ENCODE peak calls at places on chromosomes 4 and X, in nine cellular contexts. O is cardiac muscle cell; T is endothelial cell; R is adrenal gland; C is endodermal cell; Q is WERI-Rb-1; D is CD8-positive, alpha-beta T cell; X is epithelial cell of esophagus; V is glutamatergic neuron. S is an unnamed sample.
A peak's percentile ranks its signal among the peaks of the same experiment; 100 is the strongest.

GRCh38 chr4:183175631-183176232 is 76.7 kb downstream of the WWC2 start:
- DNase-seq in X (no peak), R (no peak), Q (no peak), C (no peak), D (no peak), T (no peak), V (no peak), O (peak; percentile 24), S (no peak)

GRCh38 chr4:76674995-76675394 is 222.9 kb downstream of the SOWAHB start:
- DNase-seq in C (no peak), T (no peak), X (no peak), R (no peak), V (no peak), O (no peak), D (no peak), Q (no peak), S (no peak)

GRCh38 chrX:139844163-139844562 is 88.7 kb downstream of the ATP11C start:
- DNase-seq in O (no peak), T (no peak), V (no peak), Q (no peak), C (no peak), X (peak; percentile 43), D (no peak), R (no peak), S (no peak)

GRCh38 chr4:40099010-40099409 is 42.4 kb downstream of the N4BP2 start:
- DNase-seq in Q (no peak), C (no peak), R (no peak), V (no peak), X (no peak), O (no peak), D (no peak), T (no peak), S (no peak)

GRCh38 chrX:106940068-106940467 is 19.9 kb downstream of the CLDN2 start:
- DNase-seq in D (no peak), X (no peak), Q (no peak), C (no peak), V (no peak), T (no peak), R (no peak), O (no peak), S (no peak)

GRCh38 chr4:92012899-92013867 is 290.6 kb upstream of the GRID2 start:
- DNase-seq in T (peak; percentile 21), C (peak; percentile 91), Q (no peak), V (peak; percentile 24), X (peak; percentile 2), O (peak; percentile 1), R (no peak), D (no peak), S (no peak)

GRCh38 chr4:124997124-124997523 is 284.6 kb upstream of the ANKRD50 start:
- DNase-seq in D (no peak), X (peak; percentile 67), R (no peak), O (no peak), V (no peak), C (no peak), Q (no peak), T (no peak), S (no peak)

GRCh38 chr4:173577963-173578362 is 47.9 kb upstream of the HAND2 start:
- DNase-seq in D (no peak), R (no peak), X (no peak), C (no peak), Q (no peak), V (no peak), T (no peak), O (no peak), S (no peak)

GRCh38 chr4:22094217-22094616 is 145.6 kb upstream of the KCNIP4 start:
- DNase-seq in T (no peak), V (no peak), Q (no peak), D (no peak), O (no peak), C (no peak), X (no peak), R (no peak), S (no peak)

GRCh38 chrX:30822068-30822671 is 66.9 kb downstream of the TAB3 start:
- DNase-seq in C (no peak), X (no peak), V (no peak), D (no peak), R (no peak), O (no peak), Q (no peak), T (no peak), S (no peak)

GRCh38 chr4:3232871-3233271 is 16.1 kb upstream of the MSANTD1 start:
- DNase-seq in R (no peak), X (no peak), O (no peak), T (no peak), D (no peak), V (no peak), Q (no peak), C (no peak), S (no peak)

GRCh38 chr4:76420901-76421581 is at the start of gene CCDC158:
- DNase-seq in O (no peak), D (no peak), X (peak; percentile 19), R (no peak), C (no peak), V (no peak), T (no peak), Q (peak; percentile 9), S (peak; percentile 28)

GRCh38 chr4:62161446-62161845 is 961.3 kb downstream of the ADGRL3 start:
- DNase-seq in R (no peak), D (no peak), C (no peak), Q (peak; percentile 61), X (no peak), O (no peak), T (no peak), V (no peak), S (no peak)

GRCh38 chr4:62159876-62160275 is 959.8 kb downstream of the ADGRL3 start:
- DNase-seq in T (no peak), V (no peak), X (no peak), O (no peak), Q (no peak), C (no peak), R (no peak), D (no peak), S (no peak)

GRCh38 chr4:62159306-62159705 is 959.2 kb downstream of the ADGRL3 start:
- DNase-seq in Q (no peak), R (no peak), C (no peak), T (no peak), O (no peak), X (no peak), D (no peak), V (no peak), S (no peak)

DNA sequence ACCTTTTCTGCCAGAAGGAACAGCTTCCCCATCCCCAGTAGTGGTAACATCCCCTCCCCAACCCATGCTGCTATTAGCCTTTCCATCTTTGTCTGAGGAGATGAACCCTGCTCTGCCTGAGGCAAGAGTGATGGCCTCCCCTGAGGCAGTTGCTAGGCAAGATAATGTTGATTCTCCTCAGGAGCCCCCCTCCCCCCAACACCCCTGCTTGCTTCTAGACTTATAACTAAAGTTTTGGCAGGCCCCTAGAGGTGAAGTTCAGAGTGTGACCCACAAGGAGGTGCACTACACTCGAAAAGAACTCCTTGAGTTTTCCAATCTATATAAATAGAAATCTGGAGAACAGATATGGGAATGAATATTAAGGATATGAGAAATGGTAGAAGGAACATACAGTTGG is 962.5 kb downstream of the ADGRL3 start:
- DNase-seq in D (no peak), O (no peak), R (no peak), V (no peak), Q (no peak), X (no peak), T (no peak), C (peak; percentile 56), S (no peak)
- TF ChIP-seq CTCF in D (no peak), O (no peak), R (no peak), V (no peak), Q (no peak), X (no peak), T (no peak), C (peak; percentile 50), S (no peak)

GRCh38 chr4:72888331-72888730 is 181.2 kb downstream of the COX18 start:
- DNase-seq in X (no peak), Q (no peak), T (no peak), D (no peak), V (no peak), R (no peak), O (no peak), C (no peak), S (no peak)

GRCh38 chr4:72887152-72887551 is 182.4 kb downstream of the COX18 start:
- DNase-seq in O (no peak), V (no peak), R (no peak), Q (no peak), T (no peak), X (no peak), C (no peak), D (no peak), S (no peak)

DNA sequence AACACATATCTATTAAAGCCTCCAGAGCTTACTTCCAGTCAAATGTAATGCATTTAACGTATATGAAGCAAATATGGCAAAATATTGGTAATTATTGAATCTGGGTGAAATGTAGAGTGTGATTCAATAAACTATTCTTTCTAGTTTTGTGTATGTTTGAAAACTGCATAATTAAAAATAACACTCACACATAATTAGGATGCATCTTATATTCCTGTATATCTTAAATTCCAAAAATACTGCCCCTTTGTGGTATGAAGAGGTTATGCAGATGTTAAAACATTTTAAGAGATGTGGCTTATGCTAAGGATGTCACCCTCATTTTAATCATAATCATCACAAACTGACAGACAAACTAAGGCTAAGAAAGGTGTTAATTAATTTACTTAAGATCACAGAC is 182.9 kb downstream of the COX18 start:
- DNase-seq in V (no peak), D (no peak), Q (no peak), O (peak; percentile 34), R (no peak), C (no peak), T (no peak), X (peak; percentile 11), S (no peak)
- TF ChIP-seq CTCF in V (peak; percentile 57), D (no peak), Q (no peak), O (peak; percentile 50), R (no peak), C (peak; percentile 74), T (peak; percentile 66), X (peak; percentile 38), S (no peak)

GRCh38 chr4:135368826-135369225 is 1167.2 kb upstream of the PABPC4L start:
- DNase-seq in Q (no peak), R (no peak), D (no peak), V (no peak), X (no peak), O (no peak), C (no peak), T (no peak), S (no peak)

GRCh38 chr4:135372131-135372530 is 1170.5 kb upstream of the PABPC4L start:
- DNase-seq in V (no peak), O (no peak), T (no peak), D (no peak), Q (no peak), R (no peak), X (no peak), C (no peak), S (no peak)

DNA sequence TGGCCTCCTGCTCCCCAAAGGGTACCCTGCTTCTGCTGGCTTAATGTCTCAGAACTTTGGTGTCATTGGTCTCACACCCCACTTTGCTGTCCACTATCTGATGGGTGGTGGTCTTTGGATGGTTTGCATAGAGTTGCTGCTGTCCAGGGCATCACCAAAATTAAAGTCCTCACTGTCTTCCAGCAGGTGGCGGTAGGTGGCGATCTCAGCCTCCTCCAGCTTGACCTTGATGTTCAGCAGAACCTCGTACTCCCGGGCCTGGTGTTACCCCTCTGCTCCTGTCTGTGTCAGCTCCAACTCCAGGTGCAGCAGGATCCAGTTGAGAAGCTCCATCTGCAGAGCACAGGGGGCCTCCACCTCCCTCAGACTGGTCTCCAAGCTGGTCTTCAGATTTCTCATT is 1169.5 kb upstream of the PABPC4L start:
- DNase-seq in T (peak; percentile 10), D (no peak), Q (peak; percentile 39), C (peak; percentile 84), R (no peak), X (peak; percentile 21), O (no peak), V (peak; percentile 30), S (no peak)
- TF ChIP-seq CTCF in T (peak; percentile 25), D (no peak), Q (peak; percentile 50), C (peak; percentile 71), R (no peak), X (no peak), O (no peak), V (no peak), S (no peak)

GRCh38 chr4:17124767-17125166 is 226.3 kb upstream of the LDB2 start:
- DNase-seq in V (no peak), D (no peak), R (no peak), T (no peak), Q (no peak), O (no peak), C (no peak), X (no peak), S (no peak)
- TF ChIP-seq CTCF in V (peak; percentile 40), D (no peak), R (no peak), T (peak; percentile 59), Q (no peak), O (peak; percentile 31), C (peak; percentile 71), X (no peak), S (no peak)

S was measured in psoas muscle.